ENCODE peak calls at places on chromosomes 5 and 9, in seven cellular contexts. B is activated effector memory CD4-positive, alpha-beta T cell treated with Interleukin-2 at 50 U/mL for 16 hours; E is osteoblast; Q is GM23338; Y is HEK293T; N is stimulated activated CD8-positive, alpha-beta memory T cell treated with anti-CD3 and anti-CD28 coated beads, Interleukin-15, amount 100 ng/mL, for 24 hours; O is EL. A is an unnamed sample.

GRCh38 chr5:766666-767431 is 17.7 kb downstream of the ZDHHC11B start:
- DNase-seq in B (no peak), E (no peak), Q (no peak), Y (no peak), N (no peak), O (no peak), A (no peak)

GRCh38 chr5:67350600-67351315 is 154.2 kb upstream of the CD180 start:
- DNase-seq in B (peak), E (peak), Q (no peak), Y (no peak), N (no peak), O (no peak), A (no peak)

GRCh38 chr9:21482213-21482612 is at the start of gene IFNE:
- DNase-seq in B (no peak), E (no peak), Q (no peak), Y (no peak), N (no peak), O (no peak), A (no peak)

GRCh38 chr5:76690704-76691469 is 25.0 kb upstream of the F2R start:
- DNase-seq in B (no peak), E (no peak), Q (no peak), Y (no peak), N (no peak), O (peak), A (no peak)

GRCh38 chr5:144487761-144488160 is 317.1 kb downstream of the KCTD16 start:
- DNase-seq in B (no peak), E (no peak), Q (peak), Y (no peak), N (no peak), O (no peak), A (no peak)

GRCh38 chr5:63923914-63924313 is 38.3 kb downstream of the HTR1A start:
- DNase-seq in B (no peak), E (no peak), Q (no peak), Y (no peak), N (no peak), O (peak), A (no peak)

GRCh38 chr5:172283862-172284274 is 304 bp upstream of the UBTD2 start:
- DNase-seq in B (peak), E (peak), Q (peak), Y (peak), N (peak), O (peak), A (peak)

GRCh38 chr5:67286006-67286405 is 89.4 kb upstream of the CD180 start:
- DNase-seq in B (no peak), E (no peak), Q (no peak), Y (no peak), N (no peak), O (no peak), A (no peak)

GRCh38 chr9:136013116-136013515 is 51.9 kb upstream of the UBAC1 start:
- DNase-seq in B (no peak), E (no peak), Q (no peak), Y (no peak), N (no peak), O (no peak), A (no peak)

GRCh38 chr9:136201609-136202448 is 3.1 kb downstream of the LHX3 start:
- DNase-seq in B (no peak), E (peak), Q (peak), Y (peak), N (no peak), O (no peak), A (no peak)

GRCh38 chr9:33813712-33814641 is 3.0 kb upstream of the UBE2R2 start:
- DNase-seq in B (no peak), E (peak), Q (peak), Y (peak), N (no peak), O (peak), A (no peak)

GRCh38 chr9:16131269-16131668 is 578.4 kb downstream of the CCDC171 start:
- DNase-seq in B (no peak), E (no peak), Q (peak), Y (peak), N (no peak), O (peak), A (no peak)

GRCh38 chr5:53481887-53482716 is 1.7 kb downstream of the FST start:
- DNase-seq in B (peak), E (peak), Q (peak), Y (peak), N (peak), O (peak), A (peak)

GRCh38 chr9:98374385-98375051 is 119.1 kb upstream of the TBC1D2 start:
- DNase-seq in B (no peak), E (peak), Q (peak), Y (no peak), N (no peak), O (peak), A (peak)

GRCh38 chr9:111891910-111892499 is 4.6 kb upstream of the UGCG start:
- DNase-seq in B (no peak), E (peak), Q (no peak), Y (no peak), N (no peak), O (peak), A (peak)

GRCh38 chr5:75498208-75498777 is 13.1 kb downstream of the CERT1 start:
- DNase-seq in B (no peak), E (no peak), Q (no peak), Y (no peak), N (no peak), O (no peak), A (no peak)

GRCh38 chr5:134252671-134253070 is 26.8 kb upstream of the PPP2CA start:
- DNase-seq in B (no peak), E (peak), Q (no peak), Y (no peak), N (no peak), O (peak), A (no peak)

GRCh38 chr9:82934949-82935348 is 128.0 kb downstream of the RASEF start:
- DNase-seq in B (no peak), E (no peak), Q (peak), Y (peak), N (no peak), O (peak), A (peak)

GRCh38 chr5:81853005-81853357 is 102.1 kb upstream of the SSBP2 start:
- DNase-seq in B (no peak), E (no peak), Q (no peak), Y (no peak), N (no peak), O (no peak), A (no peak)

GRCh38 chr9:19998823-19999455 is 210.1 kb upstream of the SLC24A2 start:
- DNase-seq in B (no peak), E (no peak), Q (no peak), Y (no peak), N (no peak), O (peak), A (no peak)

GRCh38 chr5:139061274-139061673 is 136.9 kb downstream of the SIL1 start:
- DNase-seq in B (no peak), E (peak), Q (no peak), Y (no peak), N (no peak), O (peak), A (no peak)

GRCh38 chr9:136684799-136685198 is 2.5 kb downstream of the AGPAT2 start:
- DNase-seq in B (no peak), E (no peak), Q (no peak), Y (no peak), N (no peak), O (no peak), A (no peak)

GRCh38 chr5:963673-964531 is 44.7 kb upstream of the NKD2 start:
- DNase-seq in B (peak), E (peak), Q (no peak), Y (no peak), N (no peak), O (no peak), A (no peak)

GRCh38 chr9:135305546-135306180 is 173.9 kb upstream of the PPP1R26 start:
- DNase-seq in B (no peak), E (peak), Q (no peak), Y (no peak), N (no peak), O (no peak), A (no peak)

GRCh38 chr5:2257326-2258244 is 374.9 kb upstream of the IRX4 start:
- DNase-seq in B (no peak), E (no peak), Q (no peak), Y (no peak), N (no peak), O (no peak), A (no peak)

GRCh38 chr9:129318121-129319075 is 140.3 kb upstream of the IER5L start:
- DNase-seq in B (no peak), E (no peak), Q (no peak), Y (no peak), N (no peak), O (peak), A (no peak)

GRCh38 chr9:93826209-93826608 is 128.9 kb downstream of the BARX1 start:
- DNase-seq in B (peak), E (no peak), Q (peak), Y (peak), N (peak), O (no peak), A (no peak)

GRCh38 chr9:112531666-112532282 is 45.1 kb downstream of the KIAA1958 start:
- DNase-seq in B (no peak), E (peak), Q (no peak), Y (no peak), N (no peak), O (peak), A (no peak)

GRCh38 chr5:2699686-2700085 is 51.8 kb downstream of the IRX2 start:
- DNase-seq in B (no peak), E (no peak), Q (no peak), Y (no peak), N (no peak), O (no peak), A (no peak)

GRCh38 chr5:159286420-159287035 is 23.4 kb downstream of the UBLCP1 start:
- DNase-seq in B (no peak), E (no peak), Q (peak), Y (peak), N (no peak), O (peak), A (no peak)

GRCh38 chr9:3842839-3843238 is 317.0 kb upstream of the RFX3 start:
- DNase-seq in B (no peak), E (no peak), Q (no peak), Y (no peak), N (no peak), O (no peak), A (no peak)

GRCh38 chr5:133273661-133274596 is 222.1 kb downstream of the HSPA4 start:
- DNase-seq in B (no peak), E (no peak), Q (no peak), Y (peak), N (no peak), O (peak), A (no peak)

GRCh38 chr9:89477811-89478583 is 19.9 kb downstream of the SEMA4D start:
- DNase-seq in B (no peak), E (no peak), Q (no peak), Y (no peak), N (no peak), O (peak), A (no peak)